ENCODE peak calls at places on chromosomes 5 and 9, in four cellular contexts. D is cardiac muscle cell, X is HCT116, Q is Peyer's patch. O is an unnamed sample.
A peak's percentile ranks its signal among the peaks of the same experiment; 100 is the strongest.

GRCh38 chr5:59810041-59810440 is 83.5 kb downstream of the PDE4D start:
- DNase-seq in X (peak; percentile 56), D (peak; percentile 87), Q (peak; percentile 76), O (peak; percentile 52)

GRCh38 chr9:113349434-113350337 is at the start of gene BSPRY:
- DNase-seq in X (peak; percentile 18), Q (peak; percentile 75), D (no peak), O (no peak)

GRCh38 chr5:107542831-107543231 is 127.9 kb downstream of the EFNA5 start:
- DNase-seq in D (peak; percentile 91), X (no peak), Q (peak; percentile 54), O (no peak)

GRCh38 chr9:97386733-97387503 is 25.0 kb upstream of the TDRD7 start:
- DNase-seq in Q (peak; percentile 85), D (peak; percentile 76), X (peak; percentile 22), O (peak; percentile 70)

GRCh38 chr9:115117999-115118470 is at the start of gene TNC:
- DNase-seq in D (peak; percentile 78), Q (peak; percentile 52), X (no peak), O (no peak)

GRCh38 chr5:147369742-147370374 is 135.0 kb downstream of the STK32A start:
- DNase-seq in X (peak; percentile 21), Q (no peak), D (peak; percentile 33), O (no peak)

GRCh38 chr5:14183187-14183939 is 40.2 kb downstream of the TRIO start:
- DNase-seq in Q (no peak), D (no peak), X (no peak), O (no peak)

GRCh38 chr9:16243798-16244197 is 626.7 kb downstream of the BNC2 start:
- DNase-seq in X (no peak), Q (no peak), D (no peak), O (no peak)

GRCh38 chr9:99515874-99516656 is 294.0 kb downstream of the SEC61B start:
- DNase-seq in D (no peak), X (no peak), Q (no peak), O (no peak)

GRCh38 chr9:136691316-136692189 is 4.3 kb upstream of the AGPAT2 start:
- DNase-seq in X (no peak), D (no peak), Q (no peak), O (no peak)

GRCh38 chr5:54323462-54323861 is 13.1 kb upstream of the ARL15 start:
- DNase-seq in X (no peak), D (no peak), Q (no peak), O (no peak)

DNA sequence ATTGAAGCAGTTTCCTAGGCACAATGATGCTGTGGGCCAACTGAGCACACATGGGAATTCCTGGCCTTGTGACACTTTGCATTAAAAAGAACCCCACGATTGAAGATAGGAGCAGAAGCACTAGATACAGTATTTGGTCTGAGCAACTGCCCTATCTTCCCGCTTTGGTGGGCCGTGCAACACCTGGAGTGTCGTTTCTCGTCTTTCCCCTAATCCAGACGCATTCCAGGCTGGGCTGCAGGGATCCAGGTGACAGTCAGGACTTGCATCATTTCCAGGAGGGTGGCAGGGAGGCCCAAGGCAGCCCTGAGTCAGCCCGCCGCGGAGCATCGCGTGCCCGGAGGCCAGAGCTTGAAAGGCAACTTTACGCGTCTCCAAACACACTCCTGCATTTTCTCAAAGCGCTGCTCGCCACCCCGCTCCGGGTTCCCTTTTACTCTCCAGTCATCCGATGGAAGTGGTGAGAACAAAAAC is 719 bp upstream of the STC2 start:
- DNase-seq in Q (no peak), X (peak; percentile 54), D (peak; percentile 63), O (no peak)
- H3K4me3 ChIP-seq in Q (peak overlapping the region; percentile 45), X (peak overlapping the region; percentile 94), D (peak overlapping the region; percentile 73), O (peak overlapping the region; percentile 60)

GRCh38 chr5:181222630-181223040 is 446 bp upstream of the TRIM41 start:
- DNase-seq in D (no peak), X (no peak), Q (no peak), O (no peak)
- H3K27ac ChIP-seq in D (peak overlapping the region; percentile 39), X (peak overlapping the region; percentile 92), Q (peak overlapping the region; percentile 94), O (no peak overlapping the region)

GRCh38 chr9:34045903-34046302 is 2.8 kb downstream of the UBAP2 start:
- DNase-seq in Q (no peak), X (no peak), D (no peak), O (no peak)
- H3K4me3 ChIP-seq in Q (no peak overlapping the region), X (no peak overlapping the region), D (no peak overlapping the region), O (no peak overlapping the region)

GRCh38 chr9:37602817-37603216 is 10.4 kb upstream of the TOMM5 start:
- DNase-seq in D (no peak), Q (peak; percentile 82), X (no peak), O (no peak)
- H3K27ac ChIP-seq in D (no peak overlapping the region), Q (no peak overlapping the region), X (no peak overlapping the region), O (no peak overlapping the region)

GRCh38 chr5:72093824-72094223 is 13.5 kb upstream of the MAP1B start:
- DNase-seq in Q (no peak), X (no peak), D (no peak), O (no peak)
- H3K4me3 ChIP-seq in Q (no peak overlapping the region), X (no peak overlapping the region), D (no peak overlapping the region), O (no peak overlapping the region)

GRCh38 chr5:144177548-144177947 is 6.9 kb downstream of the KCTD16 start:
- DNase-seq in Q (no peak), X (no peak), D (no peak), O (no peak)
- H3K27ac ChIP-seq in Q (no peak overlapping the region), X (no peak overlapping the region), D (no peak overlapping the region), O (no peak overlapping the region)

GRCh38 chr5:85320495-85320894 is 935.8 kb upstream of the EDIL3 start:
- DNase-seq in Q (no peak), D (no peak), X (no peak), O (no peak)
- H3K4me3 ChIP-seq in Q (no peak overlapping the region), D (no peak overlapping the region), X (no peak overlapping the region), O (no peak overlapping the region)